ENCODE peak calls at places on chromosomes 16 and 17, in six cellular contexts. K is neural progenitor cell, H is HCT116, N is PC-3, V is MM.1S, A is GM23338. D is an unnamed sample.

GRCh38 chr17:16878547-16879100 is 93.3 kb downstream of the TNFRSF13B start:
- DNase-seq in K (no peak), H (no peak), N (no peak), V (no peak), A (no peak), D (no peak)

GRCh38 chr17:57915980-57916757 is 39.0 kb downstream of the CUEDC1 start:
- DNase-seq in K (peak; percentile 94), H (no peak), N (no peak), V (no peak), A (peak; percentile 83), D (no peak)

GRCh38 chr17:39011907-39012468 is 44.8 kb upstream of the FBXO47 start:
- DNase-seq in K (peak; percentile 78), H (no peak), N (no peak), V (no peak), A (peak; percentile 87), D (no peak)

GRCh38 chr17:28725166-28725659 is 820 bp downstream of the TLCD1 start:
- DNase-seq in K (no peak), H (peak; percentile 50), N (peak; percentile 30), V (peak; percentile 54), A (peak; percentile 34), D (peak; percentile 73)

GRCh38 chr16:77556203-77556602 is 121.4 kb upstream of the ADAMTS18 start:
- DNase-seq in K (peak; percentile 60), H (no peak), N (no peak), V (no peak), A (peak; percentile 53), D (no peak)

GRCh38 chr17:18039535-18040286 is 503 bp downstream of the GID4 start:
- DNase-seq in K (peak; percentile 78), H (no peak), N (peak; percentile 37), V (peak; percentile 48), A (peak; percentile 63), D (peak; percentile 66)

GRCh38 chr16:82580293-82580900 is 46.4 kb upstream of the CDH13 start:
- DNase-seq in K (peak; percentile 46), H (peak; percentile 4), N (peak; percentile 10), V (no peak), A (peak; percentile 34), D (peak; percentile 42)

GRCh38 chr16:69934044-69934443 is 17.1 kb upstream of the CLEC18A start:
- DNase-seq in K (no peak), H (no peak), N (no peak), V (no peak), A (no peak), D (no peak)

GRCh38 chr17:82172461-82173160 is 40.0 kb downstream of the CCDC57 start:
- DNase-seq in K (no peak), H (no peak), N (no peak), V (no peak), A (no peak), D (no peak)

GRCh38 chr16:58110590-58111330 is 18.4 kb downstream of the CFAP20 start:
- DNase-seq in K (no peak), H (no peak), N (no peak), V (no peak), A (peak; percentile 40), D (peak; percentile 42)

GRCh38 chr17:62929320-62929719 is 36.7 kb upstream of the TANC2 start:
- DNase-seq in K (no peak), H (peak; percentile 22), N (peak; percentile 17), V (no peak), A (no peak), D (no peak)

GRCh38 chr17:67491009-67491677 is 114.1 kb downstream of the PITPNC1 start:
- DNase-seq in K (peak; percentile 56), H (peak; percentile 87), N (no peak), V (no peak), A (peak; percentile 61), D (peak; percentile 100)

GRCh38 chr16:77290451-77291110 is 91.4 kb downstream of the SYCE1L start:
- DNase-seq in K (no peak), H (no peak), N (no peak), V (no peak), A (peak; percentile 19), D (peak; percentile 83)

GRCh38 chr17:2233441-2233947 is 70.1 kb downstream of the SMG6 start:
- DNase-seq in K (no peak), H (no peak), N (no peak), V (no peak), A (no peak), D (peak; percentile 78)

GRCh38 chr17:77863814-77864161 is 94.7 kb upstream of the TNRC6C start:
- DNase-seq in K (no peak), H (no peak), N (no peak), V (peak; percentile 76), A (no peak), D (peak; percentile 28)

GRCh38 chr16:10788665-10789064 is 29.9 kb downstream of the TVP23A start:
- DNase-seq in K (no peak), H (no peak), N (no peak), V (no peak), A (no peak), D (no peak)

DNA sequence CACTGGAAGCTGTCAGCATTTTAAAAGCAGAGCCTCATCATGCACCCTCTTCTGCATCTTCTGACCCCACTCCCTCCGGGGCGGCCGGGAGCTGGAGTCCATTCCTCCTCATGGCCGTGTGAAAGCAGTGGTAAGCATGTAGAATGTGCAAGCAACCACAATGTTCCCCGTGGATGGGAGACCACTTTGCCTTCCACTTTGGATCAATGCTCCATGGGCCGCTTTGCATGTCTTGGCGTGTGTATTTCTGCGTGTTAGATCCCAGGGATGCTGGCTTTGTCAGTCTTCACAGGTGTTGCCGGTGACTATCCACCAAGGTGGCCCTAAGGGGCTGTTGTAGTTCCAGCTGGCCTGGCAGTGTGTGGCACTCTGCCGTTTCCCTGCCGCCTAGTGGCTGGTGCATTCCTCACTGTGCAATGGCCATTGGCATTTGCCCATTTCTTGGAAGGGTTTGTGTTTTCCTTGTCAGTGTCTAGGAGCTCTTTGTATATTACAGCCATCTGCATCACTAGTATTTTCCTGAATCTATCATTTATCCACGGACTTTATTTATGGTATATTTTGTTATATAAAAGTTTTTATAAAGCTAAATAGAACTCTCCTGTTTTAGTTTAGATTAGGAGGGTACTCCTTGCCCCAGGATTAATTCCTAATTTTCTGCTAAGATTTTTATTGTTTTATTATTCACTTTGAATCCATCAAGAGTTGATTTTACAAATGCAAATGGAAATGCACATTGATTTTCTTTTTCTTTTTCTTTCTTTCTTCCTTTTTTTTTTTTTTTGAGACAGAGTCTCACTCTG is 5.8 kb upstream of the ALDH3A1 start:
- DNase-seq in K (peak; percentile 26), H (peak; percentile 54), N (peak; percentile 88), V (no peak), A (peak; percentile 33), D (peak; percentile 64)
- H3K27ac ChIP-seq in K (no peak overlapping the region), H (peak overlapping the region; percentile 90), N (peak overlapping the region; percentile 97), V (no peak overlapping the region), A (no peak overlapping the region), D (peak overlapping the region; percentile 94)

DNA sequence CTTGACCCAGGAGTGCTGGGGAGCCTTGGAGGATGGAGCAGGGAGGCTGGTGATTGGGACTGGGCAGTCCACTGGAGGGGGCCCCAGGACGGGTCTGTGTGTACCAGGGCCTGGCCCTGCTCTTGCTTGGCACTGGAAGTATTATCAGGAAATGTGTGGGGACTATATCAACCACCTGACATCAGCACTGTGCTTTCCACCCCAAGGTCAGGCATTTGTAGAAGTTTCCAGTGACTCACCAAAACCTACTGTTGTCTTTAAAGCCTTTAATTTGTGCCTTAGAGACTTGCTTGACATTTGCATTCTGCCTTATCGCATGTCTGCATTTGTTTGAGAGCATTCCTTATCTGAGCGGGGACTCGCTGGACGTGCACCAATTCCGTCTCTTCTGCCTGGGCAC is 323.1 kb downstream of the FOXL1 start:
- DNase-seq in K (no peak), H (no peak), N (peak; percentile 60), V (no peak), A (no peak), D (peak; percentile 43)
- TF ChIP-seq EZH2phosphoT487 in K (no peak), H (no peak), N (no peak), V (no peak), A (no peak), D (no peak)

GRCh38 chr16:64269756-64270155 is 852.1 kb downstream of the CDH11 start:
- DNase-seq in K (no peak), H (no peak), N (no peak), V (peak; percentile 56), A (no peak), D (no peak)
- TF ChIP-seq EZH2 in K (no peak), H (no peak), N (no peak), V (no peak), A (no peak), D (no peak)

GRCh38 chr16:25299792-25300590 is 42.3 kb upstream of the ZKSCAN2 start:
- DNase-seq in K (no peak), H (no peak), N (no peak), V (no peak), A (no peak), D (no peak)
- H3K27ac ChIP-seq in K (no peak overlapping the region), H (no peak overlapping the region), N (no peak overlapping the region), V (no peak overlapping the region), A (no peak overlapping the region), D (no peak overlapping the region)

GRCh38 chr17:15409721-15410247 is 57.6 kb downstream of the CDRT4 start:
- DNase-seq in K (no peak), H (no peak), N (peak; percentile 84), V (no peak), A (no peak), D (peak; percentile 98)
- TF ChIP-seq EZH2phosphoT487 in K (no peak), H (no peak), N (no peak), V (no peak), A (no peak), D (no peak)

GRCh38 chr17:37745801-37746426 is 1.1 kb upstream of the HNF1B start:
- DNase-seq in K (no peak), H (no peak), N (no peak), V (no peak), A (no peak), D (no peak)
- TF ChIP-seq EZH2 in K (no peak), H (no peak), N (no peak), V (no peak), A (no peak), D (no peak)

DNA sequence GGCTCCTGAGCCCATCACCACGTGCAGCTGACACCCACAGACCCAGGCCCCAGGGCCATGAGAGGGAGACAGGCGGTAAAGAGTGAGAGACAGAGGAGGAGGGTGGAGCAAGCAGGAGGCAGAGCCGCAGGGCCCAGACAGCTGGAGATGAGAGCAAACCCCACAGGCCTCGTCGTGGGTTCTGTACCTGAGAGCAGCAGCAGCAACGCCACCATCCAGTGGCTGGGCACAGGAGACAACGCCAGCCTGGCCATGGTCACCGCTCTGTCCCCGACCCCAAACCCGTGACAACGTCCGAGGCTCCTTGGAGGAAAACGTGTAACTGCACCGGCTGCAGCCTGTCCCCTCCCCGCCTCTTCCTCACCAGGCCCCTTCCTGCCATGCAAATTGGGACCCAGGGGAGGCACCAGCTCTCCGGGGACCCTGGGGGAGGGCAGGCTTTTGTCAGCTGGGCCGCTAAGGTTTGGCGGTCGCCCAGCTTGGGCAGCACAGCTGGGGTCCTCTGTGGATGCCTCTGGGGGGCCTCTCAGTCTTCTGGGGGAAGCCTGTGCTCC is at the start of gene CD79B:
- DNase-seq in K (no peak), H (no peak), N (no peak), V (peak; percentile 29), A (no peak), D (no peak)
- H3K27ac ChIP-seq in K (no peak within 1 kb of the TSS), H (no peak within 1 kb of the TSS), N (no peak within 1 kb of the TSS), V (no peak within 1 kb of the TSS), A (no peak within 1 kb of the TSS), D (no peak within 1 kb of the TSS)

D was measured in GM23248.